ENCODE peak calls at places on chromosomes 16 and 17, in six cellular contexts. A is NCI-H510A; M is cardiac muscle cell; X is cardiac fibroblast; T is ACHN; G is stimulated activated CD4-positive, alpha-beta T cell treated with anti-CD3 and anti-CD28 coated beads, Interleukin-1b, Interleukin-23, amount 100 ng/mL, for 24 hours. O is an unnamed sample.

GRCh38 chr16:66604376-66605176 is at the start of gene CMTM3:
- DNase-seq in A (no peak), M (peak), X (peak), T (peak), G (peak), O (peak)

GRCh38 chr17:2157081-2157480 is 102.2 kb downstream of the HIC1 start:
- DNase-seq in A (no peak), M (peak), X (peak), T (no peak), G (no peak), O (no peak)

GRCh38 chr16:83908798-83909197 is 9.9 kb downstream of the MLYCD start:
- DNase-seq in A (no peak), M (no peak), X (no peak), T (no peak), G (no peak), O (no peak)

GRCh38 chr17:45073414-45074070 is 12.4 kb downstream of the NMT1 start:
- DNase-seq in A (no peak), M (peak), X (peak), T (no peak), G (no peak), O (no peak)

GRCh38 chr16:67936124-67936875 is at the start of gene PSMB10:
- DNase-seq in A (no peak), M (peak), X (peak), T (no peak), G (peak), O (no peak)

GRCh38 chr17:37657202-37657601 is 14.0 kb upstream of the DDX52 start:
- DNase-seq in A (no peak), M (no peak), X (no peak), T (no peak), G (no peak), O (no peak)

GRCh38 chr16:3485821-3486505 is 9.3 kb downstream of the C16orf90 start:
- DNase-seq in A (no peak), M (no peak), X (no peak), T (no peak), G (no peak), O (no peak)

GRCh38 chr17:882827-883585 is 96.6 kb downstream of the NXN start:
- DNase-seq in A (no peak), M (peak), X (peak), T (no peak), G (no peak), O (no peak)

GRCh38 chr16:27779719-27780161 is 229.8 kb downstream of the KATNIP start:
- DNase-seq in A (no peak), M (peak), X (peak), T (no peak), G (no peak), O (peak)

GRCh38 chr16:29312835-29313558 is 93.5 kb downstream of the NPIPB11 start:
- DNase-seq in A (no peak), M (no peak), X (no peak), T (no peak), G (no peak), O (no peak)

GRCh38 chr17:39709998-39710964 is 10.4 kb downstream of the ERBB2 start:
- DNase-seq in A (no peak), M (no peak), X (no peak), T (no peak), G (no peak), O (no peak)

GRCh38 chr17:2034806-2035548 is 5.0 kb downstream of the DPH1 start:
- DNase-seq in A (no peak), M (peak), X (peak), T (no peak), G (no peak), O (no peak)

GRCh38 chr16:73095885-73096341 is 48.0 kb upstream of the ZFHX3 start:
- DNase-seq in A (no peak), M (peak), X (peak), T (no peak), G (no peak), O (no peak)

GRCh38 chr17:82317394-82318168 is at the start of gene CD7:
- DNase-seq in A (no peak), M (no peak), X (no peak), T (no peak), G (peak), O (no peak)

GRCh38 chr16:726438-727290 is at the start of the genes CCDC78 and HAGHL:
- DNase-seq in A (no peak), M (peak), X (peak), T (peak), G (peak), O (no peak)

GRCh38 chr16:12002447-12003006 is 26.0 kb downstream of the SNX29 start:
- DNase-seq in A (no peak), M (peak), X (peak), T (no peak), G (no peak), O (no peak)

GRCh38 chr16:3066440-3066748 is 954 bp downstream of the IL32 start:
- DNase-seq in A (no peak), M (no peak), X (no peak), T (no peak), G (no peak), O (no peak)